ENCODE peak calls at places on chromosomes 2 and 18, in six cellular contexts. One of them, this sample, is unnamed.

GRCh38 chr2:240441993-240442411 is 6.5 kb downstream of the GPC1 start:
- DNase-seq in upper lobe of right lung: no peak
- DNase-seq in sigmoid colon: no peak
- DNase-seq in iris pigment epithelial cell: no peak
- DNase-seq in kidney glomerular epithelial cell: no peak
- DNase-seq in NCI-H187 treated with DMSO at 0.1 percent for 48 hours: no peak
- DNase-seq in this sample: no peak

GRCh38 chr18:57427429-57428181 is 7.6 kb upstream of the ONECUT2 start:
- DNase-seq in upper lobe of right lung: no peak
- DNase-seq in sigmoid colon: no peak
- DNase-seq in iris pigment epithelial cell: no peak
- DNase-seq in kidney glomerular epithelial cell: no peak
- DNase-seq in NCI-H187 treated with DMSO at 0.1 percent for 48 hours: no peak
- DNase-seq in this sample: no peak

GRCh38 chr2:185201063-185201462 is 537.5 kb upstream of the FSIP2 start:
- DNase-seq in upper lobe of right lung: no peak
- DNase-seq in sigmoid colon: no peak
- DNase-seq in iris pigment epithelial cell: no peak
- DNase-seq in kidney glomerular epithelial cell: no peak
- DNase-seq in NCI-H187 treated with DMSO at 0.1 percent for 48 hours: no peak
- DNase-seq in this sample: no peak

GRCh38 chr2:42829556-42830510 is 37.5 kb upstream of the HAAO start:
- DNase-seq in upper lobe of right lung: no peak
- DNase-seq in sigmoid colon: no peak
- DNase-seq in iris pigment epithelial cell: no peak
- DNase-seq in kidney glomerular epithelial cell: no peak
- DNase-seq in NCI-H187 treated with DMSO at 0.1 percent for 48 hours: no peak
- DNase-seq in this sample: peak; percentile 33

GRCh38 chr18:35050004-35050623 is 8.9 kb downstream of the MAPRE2 start:
- DNase-seq in upper lobe of right lung: no peak
- DNase-seq in sigmoid colon: no peak
- DNase-seq in iris pigment epithelial cell: no peak
- DNase-seq in kidney glomerular epithelial cell: no peak
- DNase-seq in NCI-H187 treated with DMSO at 0.1 percent for 48 hours: no peak
- DNase-seq in this sample: no peak

GRCh38 chr2:196970089-196970488 is 43.6 kb upstream of the PGAP1 start:
- DNase-seq in upper lobe of right lung: no peak
- DNase-seq in sigmoid colon: no peak
- DNase-seq in iris pigment epithelial cell: no peak
- DNase-seq in kidney glomerular epithelial cell: no peak
- DNase-seq in NCI-H187 treated with DMSO at 0.1 percent for 48 hours: no peak
- DNase-seq in this sample: no peak

GRCh38 chr18:35580748-35581534 is 599 bp upstream of the GALNT1 start:
- DNase-seq in upper lobe of right lung: peak; percentile 84
- DNase-seq in sigmoid colon: peak; percentile 81
- DNase-seq in iris pigment epithelial cell: peak; percentile 45
- DNase-seq in kidney glomerular epithelial cell: no peak
- DNase-seq in NCI-H187 treated with DMSO at 0.1 percent for 48 hours: no peak
- DNase-seq in this sample: peak; percentile 47

GRCh38 chr2:171210864-171211431 is 50.3 kb upstream of the TLK1 start:
- DNase-seq in upper lobe of right lung: no peak
- DNase-seq in sigmoid colon: no peak
- DNase-seq in iris pigment epithelial cell: no peak
- DNase-seq in kidney glomerular epithelial cell: no peak
- DNase-seq in NCI-H187 treated with DMSO at 0.1 percent for 48 hours: no peak
- DNase-seq in this sample: no peak

GRCh38 chr2:52976132-52976949 is 791.3 kb upstream of the CHAC2 start:
- DNase-seq in upper lobe of right lung: no peak
- DNase-seq in sigmoid colon: no peak
- DNase-seq in iris pigment epithelial cell: peak; percentile 31
- DNase-seq in kidney glomerular epithelial cell: peak; percentile 9
- DNase-seq in NCI-H187 treated with DMSO at 0.1 percent for 48 hours: no peak
- DNase-seq in this sample: peak; percentile 16

GRCh38 chr2:43073373-43073772 is 153.0 kb downstream of the ZFP36L2 start:
- DNase-seq in upper lobe of right lung: no peak
- DNase-seq in sigmoid colon: no peak
- DNase-seq in iris pigment epithelial cell: peak; percentile 83
- DNase-seq in kidney glomerular epithelial cell: no peak
- DNase-seq in NCI-H187 treated with DMSO at 0.1 percent for 48 hours: no peak
- DNase-seq in this sample: no peak

GRCh38 chr2:236782938-236783337 is 213.3 kb downstream of the ACKR3 start:
- DNase-seq in upper lobe of right lung: no peak
- DNase-seq in sigmoid colon: no peak
- DNase-seq in iris pigment epithelial cell: peak; percentile 42
- DNase-seq in kidney glomerular epithelial cell: peak; percentile 38
- DNase-seq in NCI-H187 treated with DMSO at 0.1 percent for 48 hours: no peak
- DNase-seq in this sample: no peak

GRCh38 chr2:3823748-3824147 is 120.4 kb downstream of the DCDC2C start:
- DNase-seq in upper lobe of right lung: no peak
- DNase-seq in sigmoid colon: no peak
- DNase-seq in iris pigment epithelial cell: peak; percentile 82
- DNase-seq in kidney glomerular epithelial cell: no peak
- DNase-seq in NCI-H187 treated with DMSO at 0.1 percent for 48 hours: no peak
- DNase-seq in this sample: no peak

GRCh38 chr18:76943542-76944339 is 121.4 kb downstream of the ZNF236 start:
- DNase-seq in upper lobe of right lung: peak; percentile 86
- DNase-seq in sigmoid colon: peak; percentile 90
- DNase-seq in iris pigment epithelial cell: peak; percentile 82
- DNase-seq in kidney glomerular epithelial cell: no peak
- DNase-seq in NCI-H187 treated with DMSO at 0.1 percent for 48 hours: no peak
- DNase-seq in this sample: no peak

GRCh38 chr2:100137877-100138570 is 4.4 kb downstream of the AFF3 start:
- DNase-seq in upper lobe of right lung: no peak
- DNase-seq in sigmoid colon: no peak
- DNase-seq in iris pigment epithelial cell: no peak
- DNase-seq in kidney glomerular epithelial cell: no peak
- DNase-seq in NCI-H187 treated with DMSO at 0.1 percent for 48 hours: no peak
- DNase-seq in this sample: no peak

GRCh38 chr18:79657342-79657996 is 22.1 kb upstream of the CTDP1 start:
- DNase-seq in upper lobe of right lung: no peak
- DNase-seq in sigmoid colon: no peak
- DNase-seq in iris pigment epithelial cell: no peak
- DNase-seq in kidney glomerular epithelial cell: no peak
- DNase-seq in NCI-H187 treated with DMSO at 0.1 percent for 48 hours: no peak
- DNase-seq in this sample: no peak